ENCODE peak calls at places on chromosomes 7 and 10, in seven cellular contexts. One of them, this sample, is unnamed.
A peak's percentile ranks its signal among the peaks of the same experiment; 100 is the strongest.

GRCh38 chr7:27453702-27454405 is 208.8 kb downstream of the HIBADH start:
- DNase-seq in pancreas: no peak
- DNase-seq in OCI-LY7: no peak
- DNase-seq in neural progenitor cell: no peak
- DNase-seq in heart left ventricle: no peak
- DNase-seq in AG04450: peak; percentile 24
- DNase-seq in lower lobe of right lung: no peak
- DNase-seq in this sample: no peak

GRCh38 chr10:50033481-50033880 is 34.3 kb upstream of the WASHC2A start:
- DNase-seq in AG04450: peak; percentile 39
- DNase-seq in pancreas: no peak
- DNase-seq in lower lobe of right lung: no peak
- DNase-seq in heart left ventricle: no peak
- DNase-seq in OCI-LY7: no peak
- DNase-seq in neural progenitor cell: no peak
- DNase-seq in this sample: no peak

GRCh38 chr7:138204989-138205298 is 128.7 kb downstream of the AKR1D1 start:
- DNase-seq in OCI-LY7: no peak
- DNase-seq in pancreas: no peak
- DNase-seq in neural progenitor cell: no peak
- DNase-seq in AG04450: no peak
- DNase-seq in heart left ventricle: no peak
- DNase-seq in lower lobe of right lung: no peak
- DNase-seq in this sample: no peak

GRCh38 chr7:158734861-158735260 is 30.3 kb upstream of the NCAPG2 start:
- DNase-seq in heart left ventricle: no peak
- DNase-seq in OCI-LY7: no peak
- DNase-seq in lower lobe of right lung: no peak
- DNase-seq in neural progenitor cell: no peak
- DNase-seq in pancreas: no peak
- DNase-seq in AG04450: no peak
- DNase-seq in this sample: no peak

GRCh38 chr7:7119668-7120208 is 62.6 kb upstream of the C1GALT1 start:
- DNase-seq in lower lobe of right lung: no peak
- DNase-seq in AG04450: no peak
- DNase-seq in pancreas: no peak
- DNase-seq in neural progenitor cell: no peak
- DNase-seq in heart left ventricle: no peak
- DNase-seq in OCI-LY7: no peak
- DNase-seq in this sample: no peak

GRCh38 chr7:43199333-43199732 is 86.9 kb downstream of the HECW1 start:
- DNase-seq in pancreas: no peak
- DNase-seq in heart left ventricle: no peak
- DNase-seq in lower lobe of right lung: no peak
- DNase-seq in neural progenitor cell: no peak
- DNase-seq in AG04450: peak; percentile 7
- DNase-seq in OCI-LY7: no peak
- DNase-seq in this sample: no peak

GRCh38 chr10:3213174-3213573 is 40.6 kb upstream of the PITRM1 start:
- DNase-seq in AG04450: no peak
- DNase-seq in lower lobe of right lung: no peak
- DNase-seq in neural progenitor cell: no peak
- DNase-seq in OCI-LY7: no peak
- DNase-seq in heart left ventricle: no peak
- DNase-seq in pancreas: no peak
- DNase-seq in this sample: peak; percentile 89

GRCh38 chr10:122490786-122491680 is 29.7 kb downstream of the HTRA1 start:
- DNase-seq in heart left ventricle: peak; percentile 18
- DNase-seq in OCI-LY7: no peak
- DNase-seq in pancreas: no peak
- DNase-seq in AG04450: no peak
- DNase-seq in neural progenitor cell: no peak
- DNase-seq in lower lobe of right lung: no peak
- DNase-seq in this sample: peak; percentile 54

GRCh38 chr10:62183442-62183841 is 85.2 kb downstream of the RTKN2 start:
- DNase-seq in OCI-LY7: peak; percentile 20
- DNase-seq in lower lobe of right lung: no peak
- DNase-seq in neural progenitor cell: no peak
- DNase-seq in pancreas: no peak
- DNase-seq in AG04450: no peak
- DNase-seq in heart left ventricle: no peak
- DNase-seq in this sample: no peak

GRCh38 chr7:32171248-32171647 is 101.0 kb upstream of the PDE1C start:
- DNase-seq in lower lobe of right lung: no peak
- DNase-seq in AG04450: no peak
- DNase-seq in pancreas: no peak
- DNase-seq in OCI-LY7: no peak
- DNase-seq in heart left ventricle: no peak
- DNase-seq in neural progenitor cell: no peak
- DNase-seq in this sample: no peak

GRCh38 chr7:33632840-33633239 is 272.5 kb upstream of the BMPER start:
- DNase-seq in lower lobe of right lung: no peak
- DNase-seq in heart left ventricle: no peak
- DNase-seq in AG04450: no peak
- DNase-seq in neural progenitor cell: peak; percentile 85
- DNase-seq in OCI-LY7: no peak
- DNase-seq in pancreas: no peak
- DNase-seq in this sample: no peak

GRCh38 chr7:141076377-141076776 is 2.5 kb downstream of the TMEM178B start:
- DNase-seq in heart left ventricle: no peak
- DNase-seq in neural progenitor cell: peak; percentile 79
- DNase-seq in OCI-LY7: no peak
- DNase-seq in AG04450: no peak
- DNase-seq in pancreas: no peak
- DNase-seq in lower lobe of right lung: no peak
- DNase-seq in this sample: no peak

GRCh38 chr10:52570490-52570889 is 202.1 kb downstream of the MBL2 start:
- DNase-seq in OCI-LY7: no peak
- DNase-seq in AG04450: no peak
- DNase-seq in lower lobe of right lung: no peak
- DNase-seq in neural progenitor cell: no peak
- DNase-seq in heart left ventricle: no peak
- DNase-seq in pancreas: no peak
- DNase-seq in this sample: no peak

GRCh38 chr7:105678811-105679495 is 97.7 kb upstream of the EFCAB10 start:
- DNase-seq in AG04450: no peak
- DNase-seq in heart left ventricle: peak; percentile 78
- DNase-seq in OCI-LY7: no peak
- DNase-seq in neural progenitor cell: no peak
- DNase-seq in lower lobe of right lung: peak; percentile 84
- DNase-seq in pancreas: peak; percentile 56
- DNase-seq in this sample: peak; percentile 77

GRCh38 chr10:116427671-116428070 is at the start of gene PNLIPRP3:
- DNase-seq in heart left ventricle: no peak
- DNase-seq in AG04450: no peak
- DNase-seq in neural progenitor cell: no peak
- DNase-seq in pancreas: no peak
- DNase-seq in lower lobe of right lung: no peak
- DNase-seq in OCI-LY7: no peak
- DNase-seq in this sample: no peak

GRCh38 chr10:88982360-88982759 is 8.2 kb upstream of the FAS start:
- DNase-seq in heart left ventricle: no peak
- DNase-seq in OCI-LY7: no peak
- DNase-seq in neural progenitor cell: no peak
- DNase-seq in lower lobe of right lung: no peak
- DNase-seq in AG04450: no peak
- DNase-seq in pancreas: no peak
- DNase-seq in this sample: peak; percentile 39

GRCh38 chr7:122136639-122137253 is 7.3 kb downstream of the AASS start:
- DNase-seq in neural progenitor cell: no peak
- DNase-seq in pancreas: no peak
- DNase-seq in heart left ventricle: no peak
- DNase-seq in lower lobe of right lung: no peak
- DNase-seq in OCI-LY7: no peak
- DNase-seq in AG04450: no peak
- DNase-seq in this sample: no peak

GRCh38 chr10:75428434-75429158 is 2.8 kb upstream of the LRMDA start:
- DNase-seq in pancreas: no peak
- DNase-seq in OCI-LY7: no peak
- DNase-seq in heart left ventricle: no peak
- DNase-seq in lower lobe of right lung: no peak
- DNase-seq in AG04450: no peak
- DNase-seq in neural progenitor cell: no peak
- DNase-seq in this sample: no peak

GRCh38 chr10:48457949-48458661 is 146.8 kb downstream of the ARHGAP22 start:
- DNase-seq in lower lobe of right lung: no peak
- DNase-seq in neural progenitor cell: no peak
- DNase-seq in AG04450: no peak
- DNase-seq in OCI-LY7: no peak
- DNase-seq in pancreas: no peak
- DNase-seq in heart left ventricle: no peak
- DNase-seq in this sample: no peak

GRCh38 chr10:126569513-126570447 is 100.7 kb downstream of the C10orf90 start:
- DNase-seq in lower lobe of right lung: no peak
- DNase-seq in heart left ventricle: no peak
- DNase-seq in pancreas: no peak
- DNase-seq in AG04450: peak; percentile 50
- DNase-seq in OCI-LY7: no peak
- DNase-seq in neural progenitor cell: no peak
- DNase-seq in this sample: no peak

GRCh38 chr10:119575506-119575905 is 21.3 kb downstream of the TIAL1 start:
- DNase-seq in pancreas: no peak
- DNase-seq in neural progenitor cell: no peak
- DNase-seq in heart left ventricle: no peak
- DNase-seq in OCI-LY7: no peak
- DNase-seq in lower lobe of right lung: no peak
- DNase-seq in AG04450: no peak
- DNase-seq in this sample: no peak

GRCh38 chr10:49364747-49365146 is 31.1 kb downstream of the DRGX start:
- DNase-seq in heart left ventricle: no peak
- DNase-seq in pancreas: no peak
- DNase-seq in neural progenitor cell: no peak
- DNase-seq in OCI-LY7: no peak
- DNase-seq in lower lobe of right lung: no peak
- DNase-seq in AG04450: no peak
- DNase-seq in this sample: no peak

GRCh38 chr10:61024801-61025201 is 80.8 kb upstream of the RHOBTB1 start:
- DNase-seq in neural progenitor cell: peak; percentile 64
- DNase-seq in pancreas: no peak
- DNase-seq in AG04450: no peak
- DNase-seq in lower lobe of right lung: no peak
- DNase-seq in OCI-LY7: peak; percentile 14
- DNase-seq in heart left ventricle: no peak
- DNase-seq in this sample: no peak

GRCh38 chr10:110844617-110844881 is 27.2 kb upstream of the PDCD4 start:
- DNase-seq in AG04450: no peak
- DNase-seq in lower lobe of right lung: no peak
- DNase-seq in heart left ventricle: no peak
- DNase-seq in OCI-LY7: no peak
- DNase-seq in neural progenitor cell: no peak
- DNase-seq in pancreas: no peak
- DNase-seq in this sample: no peak

GRCh38 chr7:20241491-20242261 is 24.5 kb upstream of the MACC1 start:
- DNase-seq in lower lobe of right lung: no peak
- DNase-seq in OCI-LY7: no peak
- DNase-seq in heart left ventricle: no peak
- DNase-seq in neural progenitor cell: no peak
- DNase-seq in AG04450: no peak
- DNase-seq in pancreas: no peak
- DNase-seq in this sample: no peak

GRCh38 chr7:157457355-157458253 is 120.8 kb downstream of the DNAJB6 start:
- DNase-seq in heart left ventricle: no peak
- DNase-seq in AG04450: no peak
- DNase-seq in neural progenitor cell: peak; percentile 30
- DNase-seq in pancreas: no peak
- DNase-seq in lower lobe of right lung: peak; percentile 23
- DNase-seq in OCI-LY7: no peak
- DNase-seq in this sample: no peak

GRCh38 chr7:64294701-64295420 is 18.9 kb upstream of the ZNF736 start:
- DNase-seq in pancreas: no peak
- DNase-seq in lower lobe of right lung: no peak
- DNase-seq in AG04450: no peak
- DNase-seq in OCI-LY7: no peak
- DNase-seq in heart left ventricle: no peak
- DNase-seq in neural progenitor cell: no peak
- DNase-seq in this sample: no peak

GRCh38 chr10:29465384-29465783 is 169.4 kb downstream of the SVIL start:
- DNase-seq in OCI-LY7: no peak
- DNase-seq in heart left ventricle: no peak
- DNase-seq in pancreas: no peak
- DNase-seq in neural progenitor cell: no peak
- DNase-seq in lower lobe of right lung: no peak
- DNase-seq in AG04450: no peak
- DNase-seq in this sample: no peak

GRCh38 chr7:116717137-116717536 is 45.1 kb downstream of the MET start:
- DNase-seq in lower lobe of right lung: no peak
- DNase-seq in OCI-LY7: no peak
- DNase-seq in pancreas: no peak
- DNase-seq in heart left ventricle: no peak
- DNase-seq in neural progenitor cell: no peak
- DNase-seq in AG04450: no peak
- DNase-seq in this sample: no peak
- H3K27ac ChIP-seq in lower lobe of right lung: no peak overlapping the region
- H3K27ac ChIP-seq in OCI-LY7: no peak overlapping the region
- H3K27ac ChIP-seq in pancreas: no peak overlapping the region
- H3K27ac ChIP-seq in heart left ventricle: no peak overlapping the region
- H3K27ac ChIP-seq in neural progenitor cell: no peak overlapping the region
- H3K27ac ChIP-seq in AG04450: peak overlapping the region; percentile 4
- H3K27ac ChIP-seq in this sample: no peak overlapping the region

GRCh38 chr10:108112218-108112617 is 947.7 kb upstream of the SORCS1 start:
- DNase-seq in lower lobe of right lung: no peak
- DNase-seq in AG04450: no peak
- DNase-seq in neural progenitor cell: peak; percentile 16
- DNase-seq in OCI-LY7: no peak
- DNase-seq in heart left ventricle: no peak
- DNase-seq in pancreas: no peak
- DNase-seq in this sample: no peak
- TF ChIP-seq CTCF in lower lobe of right lung: no peak
- TF ChIP-seq CTCF in AG04450: no peak
- TF ChIP-seq CTCF in neural progenitor cell: peak; percentile 54
- TF ChIP-seq CTCF in OCI-LY7: peak; percentile 48
- TF ChIP-seq CTCF in heart left ventricle: no peak
- TF ChIP-seq CTCF in pancreas: no peak
- TF ChIP-seq CTCF in this sample: no peak

DNA sequence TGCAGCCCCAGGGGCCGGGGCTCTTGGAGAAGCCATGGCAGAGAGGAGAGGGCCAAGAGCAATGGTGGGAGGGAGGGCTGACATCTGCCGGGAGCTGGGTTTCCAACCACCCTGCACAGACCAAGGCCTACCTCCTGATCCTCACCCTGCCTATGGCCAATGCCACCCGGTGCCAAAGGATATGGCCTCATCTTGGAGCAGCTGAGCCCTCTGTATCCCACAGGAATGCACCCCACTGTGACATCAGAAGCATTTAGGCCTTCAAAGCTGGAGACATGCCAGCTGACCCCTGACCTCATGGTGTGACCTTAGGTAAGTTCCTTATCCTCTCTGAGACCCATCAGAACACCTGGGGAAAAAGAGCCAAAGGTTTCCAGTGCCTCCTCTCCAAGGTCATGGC is 113.6 kb upstream of the ZMIZ1 start:
- DNase-seq in neural progenitor cell: no peak
- DNase-seq in heart left ventricle: no peak
- DNase-seq in pancreas: no peak
- DNase-seq in lower lobe of right lung: no peak
- DNase-seq in AG04450: no peak
- DNase-seq in OCI-LY7: no peak
- DNase-seq in this sample: no peak
- H3K27ac ChIP-seq in neural progenitor cell: no peak overlapping the region
- H3K27ac ChIP-seq in heart left ventricle: no peak overlapping the region
- H3K27ac ChIP-seq in pancreas: no peak overlapping the region
- H3K27ac ChIP-seq in lower lobe of right lung: no peak overlapping the region
- H3K27ac ChIP-seq in AG04450: no peak overlapping the region
- H3K27ac ChIP-seq in OCI-LY7: no peak overlapping the region
- H3K27ac ChIP-seq in this sample: no peak overlapping the region

GRCh38 chr7:84274029-84274638 is 79.5 kb upstream of the SEMA3A start:
- DNase-seq in heart left ventricle: no peak
- DNase-seq in lower lobe of right lung: no peak
- DNase-seq in pancreas: no peak
- DNase-seq in neural progenitor cell: peak; percentile 81
- DNase-seq in AG04450: no peak
- DNase-seq in OCI-LY7: no peak
- DNase-seq in this sample: no peak

GRCh38 chr7:84271550-84271949 is 77.0 kb upstream of the SEMA3A start:
- DNase-seq in pancreas: no peak
- DNase-seq in heart left ventricle: no peak
- DNase-seq in neural progenitor cell: no peak
- DNase-seq in AG04450: no peak
- DNase-seq in lower lobe of right lung: no peak
- DNase-seq in OCI-LY7: no peak
- DNase-seq in this sample: no peak
- TF ChIP-seq CTCF in pancreas: no peak
- TF ChIP-seq CTCF in heart left ventricle: no peak
- TF ChIP-seq CTCF in neural progenitor cell: no peak
- TF ChIP-seq CTCF in AG04450: no peak
- TF ChIP-seq CTCF in lower lobe of right lung: no peak
- TF ChIP-seq CTCF in OCI-LY7: no peak
- TF ChIP-seq CTCF in this sample: no peak